ENCODE peak calls at places on chromosomes 11 and 22, in ten cellular contexts. I is IMR-90, O is breast epithelium, U is ovary, N is spleen, P is Peyer's patch, E is transverse colon, K is right lobe of liver, Q is testis, H is prostate gland. L is an unnamed sample.

GRCh38 chr22:26409705-26410376 is 19.2 kb upstream of the ASPHD2 start:
- DNase-seq in P (no peak), U (no peak), H (no peak), E (no peak), Q (no peak), O (no peak), K (no peak), I (no peak), N (no peak), L (no peak)

GRCh38 chr22:25083414-25084166 is 116.1 kb upstream of the CRYBB3 start:
- DNase-seq in Q (peak), I (no peak), E (peak), U (no peak), N (no peak), K (no peak), O (peak), H (no peak), P (no peak), L (no peak)

GRCh38 chr11:132715041-132715440 is 817.3 kb downstream of the OPCML start:
- DNase-seq in K (no peak), U (no peak), N (no peak), Q (no peak), I (peak), P (no peak), O (no peak), E (no peak), H (no peak), L (no peak)

GRCh38 chr22:28395920-28396447 is 283.7 kb downstream of the TTC28 start:
- DNase-seq in I (peak), P (no peak), O (no peak), E (no peak), N (no peak), H (no peak), K (no peak), Q (no peak), U (no peak), L (no peak)

GRCh38 chr22:24728790-24729637 is 45.5 kb downstream of the PIWIL3 start:
- DNase-seq in H (no peak), K (no peak), Q (peak), N (no peak), O (no peak), U (peak), E (no peak), P (no peak), I (peak), L (peak)

GRCh38 chr22:26589367-26589844 is 526 bp downstream of the TPST2 start:
- DNase-seq in P (peak), I (peak), U (peak), N (peak), E (peak), Q (peak), H (no peak), O (no peak), K (peak), L (peak)

GRCh38 chr11:65436412-65437032 is 13.9 kb downstream of the NEAT1 start:
- DNase-seq in O (peak), Q (peak), K (peak), I (peak), H (peak), U (peak), E (peak), N (no peak), P (no peak), L (peak)

GRCh38 chr11:92941676-92942571 is 27.5 kb upstream of the MTNR1B start:
- DNase-seq in Q (no peak), I (peak), K (no peak), O (no peak), P (no peak), N (no peak), E (no peak), U (no peak), H (no peak), L (peak)

GRCh38 chr11:119759324-119759723 is 30.3 kb upstream of the NECTIN1 start:
- DNase-seq in H (no peak), E (no peak), O (no peak), N (peak), Q (no peak), K (no peak), P (no peak), I (peak), U (no peak), L (no peak)

GRCh38 chr11:71490731-71491390 is 36.2 kb upstream of the KRTAP5-7 start:
- DNase-seq in H (no peak), P (peak), O (no peak), K (peak), I (no peak), Q (no peak), E (no peak), N (no peak), U (no peak), L (no peak)

GRCh38 chr22:31077681-31078080 is 3.4 kb upstream of the SMTN start:
- DNase-seq in U (no peak), O (no peak), H (no peak), I (no peak), N (no peak), K (no peak), P (no peak), E (no peak), Q (no peak), L (no peak)

GRCh38 chr22:17258015-17258827 is 39.0 kb upstream of the ADA2 start:
- DNase-seq in Q (peak), K (peak), U (peak), P (peak), E (peak), I (no peak), H (peak), O (peak), N (peak), L (peak)

GRCh38 chr11:18347471-18348125 is 25.2 kb downstream of the GTF2H1 start:
- DNase-seq in K (no peak), H (no peak), E (no peak), Q (no peak), N (no peak), O (no peak), U (no peak), P (no peak), I (peak), L (no peak)

GRCh38 chr11:47241740-47242400 is 6.7 kb downstream of the ACP2 start:
- DNase-seq in O (no peak), P (no peak), U (no peak), N (no peak), Q (no peak), H (no peak), E (no peak), K (no peak), I (peak), L (no peak)

GRCh38 chr11:37786214-37786755 is 1188.2 kb upstream of the RAG2 start:
- DNase-seq in P (no peak), I (peak), O (no peak), H (no peak), Q (no peak), U (no peak), E (no peak), K (no peak), N (no peak), L (no peak)

GRCh38 chr11:5726351-5726750 is 9.9 kb upstream of the OR56B1 start:
- DNase-seq in P (no peak), Q (no peak), E (no peak), N (no peak), I (no peak), O (no peak), K (no peak), U (no peak), H (no peak), L (no peak)

GRCh38 chr22:33909075-33909458 is 11.2 kb downstream of the LARGE1 start:
- DNase-seq in P (no peak), K (no peak), E (peak), H (no peak), Q (no peak), O (no peak), N (no peak), U (peak), I (peak), L (peak)

GRCh38 chr11:76624515-76625379 is 45.8 kb downstream of the LRRC32 start:
- DNase-seq in E (no peak), Q (no peak), I (no peak), O (no peak), N (peak), P (peak), U (no peak), K (no peak), H (no peak), L (no peak)

GRCh38 chr11:126942146-126942545 is 58.4 kb downstream of the KIRREL3 start:
- DNase-seq in P (no peak), U (no peak), H (no peak), K (no peak), I (no peak), Q (no peak), O (no peak), E (no peak), N (no peak), L (no peak)

GRCh38 chr11:73866095-73866579 is 10.5 kb downstream of the COA4 start:
- DNase-seq in E (no peak), H (no peak), O (no peak), K (no peak), U (peak), Q (no peak), I (peak), N (no peak), P (no peak), L (peak)

GRCh38 chr11:6911946-6912345 is 8.9 kb upstream of the OR2D3 start:
- DNase-seq in K (no peak), U (no peak), E (no peak), Q (no peak), O (no peak), H (no peak), P (no peak), I (peak), N (no peak), L (no peak)

GRCh38 chr22:30005213-30005857 is 74.9 kb upstream of the HORMAD2 start:
- DNase-seq in O (peak), H (peak), K (no peak), U (peak), N (no peak), I (peak), P (peak), Q (peak), E (peak), L (peak)

GRCh38 chr11:75303544-75304224 is 47.8 kb downstream of the ARRB1 start:
- DNase-seq in I (no peak), P (no peak), E (no peak), O (no peak), K (no peak), Q (no peak), N (no peak), H (no peak), U (no peak), L (no peak)

GRCh38 chr11:47523491-47524199 is 29.3 kb downstream of the CELF1 start:
- DNase-seq in O (no peak), H (no peak), P (no peak), I (peak), E (no peak), Q (peak), K (no peak), N (no peak), U (peak), L (peak)

GRCh38 chr11:821513-822371 is 3.0 kb downstream of the PNPLA2 start:
- DNase-seq in K (no peak), E (no peak), I (no peak), H (no peak), N (no peak), U (no peak), O (no peak), P (no peak), Q (no peak), L (peak)

GRCh38 chr11:112627588-112628045 is 333.6 kb upstream of the NCAM1 start:
- DNase-seq in N (no peak), Q (no peak), H (no peak), E (no peak), O (no peak), I (no peak), K (no peak), U (no peak), P (no peak), L (no peak)

GRCh38 chr11:30344085-30344484 is 21.2 kb downstream of the ARL14EP start:
- DNase-seq in K (no peak), I (no peak), O (no peak), Q (no peak), P (no peak), N (no peak), E (no peak), H (no peak), U (no peak), L (no peak)

GRCh38 chr11:104343578-104343977 is 179.6 kb upstream of the PDGFD start:
- DNase-seq in O (no peak), Q (no peak), K (no peak), E (no peak), N (no peak), P (no peak), U (no peak), I (peak), H (no peak), L (no peak)

GRCh38 chr11:77879218-77879617 is 58.3 kb downstream of the AAMDC start:
- DNase-seq in O (no peak), K (no peak), I (peak), H (no peak), N (no peak), U (peak), E (no peak), Q (peak), P (no peak), L (peak)

GRCh38 chr11:11265994-11266606 is 87.0 kb downstream of the CSNK2A3 start:
- DNase-seq in P (peak), N (no peak), E (peak), H (peak), K (no peak), I (peak), U (no peak), Q (peak), O (no peak), L (peak)

GRCh38 chr11:113689711-113690618 is 16.1 kb downstream of the TMPRSS5 start:
- DNase-seq in E (no peak), K (no peak), U (no peak), P (no peak), H (no peak), O (no peak), I (no peak), Q (no peak), N (no peak), L (no peak)

GRCh38 chr11:30333405-30333804 is 10.5 kb downstream of the ARL14EP start:
- DNase-seq in E (no peak), O (no peak), K (no peak), I (no peak), U (no peak), P (no peak), H (no peak), Q (no peak), N (no peak), L (no peak)

GRCh38 chr22:16815073-16815472 is 10.1 kb downstream of the XKR3 start:
- DNase-seq in I (no peak), P (no peak), Q (no peak), N (no peak), E (no peak), H (no peak), O (no peak), U (no peak), K (no peak), L (no peak)

GRCh38 chr11:29435421-29435820 is 581.4 kb downstream of the KCNA4 start:
- DNase-seq in I (peak), P (no peak), U (no peak), N (no peak), O (no peak), K (no peak), E (no peak), Q (no peak), H (no peak), L (no peak)

GRCh38 chr11:7531011-7531410 is 17.2 kb downstream of the PPFIBP2 start:
- DNase-seq in E (no peak), U (no peak), O (no peak), K (no peak), Q (no peak), N (no peak), I (no peak), P (no peak), H (no peak), L (no peak)

GRCh38 chr22:41589260-41589600 is 410 bp downstream of the PMM1 start:
- DNase-seq in H (no peak), N (no peak), I (no peak), P (peak), U (no peak), Q (peak), E (no peak), K (no peak), O (no peak), L (peak)

GRCh38 chr11:16773981-16774710 is 35.7 kb downstream of the C11orf58 start:
- DNase-seq in N (no peak), U (no peak), H (no peak), Q (no peak), P (no peak), K (no peak), E (no peak), O (no peak), I (no peak), L (no peak)

GRCh38 chr11:125074511-125075241 is 11.6 kb downstream of the SLC37A2 start:
- DNase-seq in P (no peak), I (no peak), U (no peak), K (no peak), N (no peak), O (no peak), E (no peak), H (no peak), Q (no peak), L (no peak)

GRCh38 chr22:36925388-36926290 is 12.2 kb downstream of the CSF2RB start:
- DNase-seq in K (no peak), U (no peak), H (no peak), O (no peak), P (no peak), Q (no peak), N (peak), E (no peak), I (peak), L (no peak)

GRCh38 chr11:128697645-128698174 is 3.8 kb downstream of the FLI1 start:
- DNase-seq in Q (no peak), O (no peak), E (no peak), H (no peak), U (no peak), K (no peak), N (no peak), P (no peak), I (no peak), L (no peak)
- TF ChIP-seq POLR2A in Q (no peak), O (no peak), E (no peak), H (no peak), U (no peak), K (no peak), N (no peak), P (no peak), I (no peak), L (no peak)

DNA sequence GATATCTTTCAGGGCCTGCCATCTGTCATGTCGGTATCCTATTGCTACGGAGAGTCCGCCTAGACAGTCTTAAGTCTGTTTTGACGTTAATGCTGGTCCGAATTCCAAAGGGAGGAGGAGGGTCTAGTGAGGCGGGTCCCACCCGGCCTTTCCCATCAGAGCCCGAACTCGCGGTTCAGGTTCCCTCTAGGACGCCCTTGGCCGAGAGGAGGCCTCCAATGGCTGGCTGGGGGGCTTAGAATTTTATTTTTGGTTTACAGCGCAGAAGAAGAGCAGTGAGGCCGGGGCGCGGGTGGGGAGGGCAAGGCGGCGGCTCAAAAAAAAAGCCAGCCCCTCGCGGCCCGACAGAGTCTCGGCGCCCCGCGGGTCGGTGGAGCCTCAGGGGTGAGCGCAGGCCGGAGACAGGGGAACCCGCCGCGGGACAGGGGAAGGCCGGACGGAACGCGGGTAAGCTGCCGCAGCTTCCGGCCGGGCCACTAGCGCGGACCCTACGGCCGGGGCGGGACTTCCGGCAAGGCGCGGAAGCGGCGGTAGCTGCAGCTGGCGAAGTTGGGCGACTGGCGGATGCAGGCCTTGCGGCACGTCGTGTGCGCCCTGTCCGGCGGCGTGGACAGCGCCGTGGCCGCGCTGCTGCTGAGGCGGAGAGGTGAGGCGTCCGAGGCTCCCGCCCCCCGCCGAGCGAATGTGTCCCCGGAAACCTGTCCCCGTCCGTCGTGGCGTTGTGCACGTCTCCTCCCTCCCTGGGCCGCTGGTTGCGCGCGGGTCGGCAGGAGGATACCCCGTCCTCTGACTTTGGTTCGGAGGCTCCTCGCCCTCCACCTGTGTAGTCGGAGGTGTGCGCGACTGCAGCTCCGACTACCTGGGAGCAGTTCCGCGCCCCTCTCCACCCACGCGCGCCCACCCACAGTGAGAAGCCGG is at the start of gene TRMU:
- DNase-seq in U (peak), K (peak), Q (peak), I (peak), N (peak), O (peak), E (peak), P (peak), H (peak), L (peak)
- TF ChIP-seq POLR2A in U (peak), K (peak), Q (no peak), I (peak), N (no peak), O (peak), E (peak), P (peak), H (peak), L (no peak)

DNA sequence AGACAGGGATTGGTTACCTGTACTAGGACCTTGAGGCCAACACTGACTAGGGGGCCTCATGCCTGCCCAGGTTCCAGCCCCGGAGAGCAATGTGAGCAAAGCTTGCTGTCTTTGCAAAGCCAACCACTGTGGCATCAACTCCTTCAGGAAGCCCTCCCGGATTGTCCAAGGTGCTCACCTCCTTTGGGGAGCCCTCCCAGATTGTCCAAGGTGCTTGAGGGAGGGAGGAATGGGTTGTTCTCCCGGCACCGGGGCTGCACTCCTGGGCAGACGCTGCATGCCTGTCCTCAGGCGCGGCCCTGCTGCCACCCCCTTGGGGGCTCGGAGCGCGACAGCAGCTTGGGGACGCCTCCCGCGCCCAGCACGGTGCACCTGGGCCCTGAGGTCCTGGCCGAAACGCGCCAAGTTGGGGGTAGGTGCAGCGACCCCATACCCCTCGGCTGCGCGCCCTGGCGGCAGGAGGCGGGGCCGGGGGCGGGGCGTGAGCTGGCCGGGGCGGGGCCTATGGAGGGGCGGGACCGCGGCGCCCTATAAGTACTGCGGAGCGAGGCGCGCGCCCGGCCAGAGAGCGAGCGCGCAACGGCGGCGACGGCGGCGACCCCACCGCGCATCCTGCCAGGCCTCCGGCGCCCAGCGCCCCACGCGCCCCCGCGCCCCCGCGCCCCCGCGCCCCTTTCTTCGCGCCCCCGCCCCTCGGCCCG is at the start of gene CD81:
- DNase-seq in E (no peak), O (no peak), I (peak), U (peak), K (peak), P (peak), Q (peak), H (no peak), N (peak), L (peak)
- TF ChIP-seq POLR2A in E (no peak), O (no peak), I (peak), U (no peak), K (peak), P (no peak), Q (no peak), H (peak), N (no peak), L (no peak)

DNA sequence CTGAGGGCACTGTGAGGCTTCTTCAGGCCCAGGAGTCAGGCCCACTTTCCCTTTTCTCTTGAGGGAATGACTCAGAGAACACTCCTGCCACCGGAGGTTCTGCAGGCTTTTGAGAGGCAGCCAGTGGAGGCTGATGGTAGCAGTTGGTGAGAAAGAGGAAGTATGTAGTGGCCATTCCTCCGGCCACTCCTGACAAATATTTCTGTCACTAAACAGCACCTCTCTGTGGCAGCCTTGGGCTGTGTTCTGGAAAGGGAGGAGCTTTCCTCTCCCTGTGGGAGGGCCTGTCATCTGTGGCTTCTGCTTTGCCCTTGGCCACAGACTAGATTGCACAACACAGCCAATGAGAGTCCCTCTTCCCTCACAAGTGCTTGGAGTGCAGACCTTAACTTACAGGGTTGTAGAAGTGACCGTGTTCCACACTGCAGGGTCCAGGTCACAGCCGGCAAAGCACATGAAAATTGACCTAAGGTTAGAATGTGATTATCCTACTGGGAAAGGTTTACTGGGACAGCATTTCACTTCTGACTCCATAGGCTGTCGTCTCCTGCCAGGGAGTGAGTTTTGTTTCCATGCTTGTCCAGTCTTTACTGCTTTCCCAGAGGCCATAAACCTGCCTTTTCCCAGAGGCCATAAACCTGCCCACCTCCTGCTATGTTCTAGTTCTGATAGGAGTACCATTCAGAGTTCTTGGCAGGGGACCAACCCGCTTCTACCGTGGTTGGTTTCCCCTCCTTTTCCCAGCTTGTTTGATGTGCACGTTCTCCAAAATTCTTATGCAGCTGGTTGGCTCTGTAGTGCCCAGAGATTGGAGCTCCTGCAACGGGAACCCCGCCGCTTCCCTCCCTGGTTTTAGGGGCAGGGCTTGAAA is 33.3 kb downstream of the MARK2 start:
- DNase-seq in O (peak), K (peak), Q (peak), I (peak), N (peak), P (peak), H (peak), U (peak), E (peak), L (peak)
- TF ChIP-seq POLR2A in O (no peak), K (peak), Q (no peak), I (no peak), N (no peak), P (no peak), H (peak), U (no peak), E (no peak), L (no peak)

L was measured in adrenal gland.